ENCODE peak calls at places on chromosomes 4 and X, in four cellular contexts. One of them, this sample, is unnamed.
A peak's percentile ranks its signal among the peaks of the same experiment; 100 is the strongest.

GRCh38 chrX:24946369-24946768 is 69.4 kb downstream of the ARX start:
- DNase-seq in body of pancreas: no peak
- DNase-seq in mesothelial cell of epicardium: no peak
- DNase-seq in AG09319: no peak
- DNase-seq in this sample: no peak

GRCh38 chrX:40175416-40176255 is 77.9 kb upstream of the BCOR start:
- DNase-seq in body of pancreas: peak; percentile 61
- DNase-seq in mesothelial cell of epicardium: no peak
- DNase-seq in AG09319: no peak
- DNase-seq in this sample: peak; percentile 62

GRCh38 chr4:159520074-159520473 is 417.2 kb downstream of the RAPGEF2 start:
- DNase-seq in body of pancreas: no peak
- DNase-seq in mesothelial cell of epicardium: no peak
- DNase-seq in AG09319: no peak
- DNase-seq in this sample: no peak

GRCh38 chr4:105182211-105182610 is 35.5 kb downstream of the TET2 start:
- DNase-seq in body of pancreas: no peak
- DNase-seq in mesothelial cell of epicardium: no peak
- DNase-seq in AG09319: no peak
- DNase-seq in this sample: no peak

GRCh38 chr4:80471701-80472100 is 136.2 kb downstream of the CFAP299 start:
- DNase-seq in body of pancreas: peak; percentile 38
- DNase-seq in mesothelial cell of epicardium: no peak
- DNase-seq in AG09319: no peak
- DNase-seq in this sample: no peak

GRCh38 chr4:174156239-174156826 is 127.1 kb downstream of the FBXO8 start:
- DNase-seq in body of pancreas: no peak
- DNase-seq in mesothelial cell of epicardium: no peak
- DNase-seq in AG09319: peak; percentile 0
- DNase-seq in this sample: no peak

GRCh38 chr4:165439981-165440380 is 61.2 kb downstream of the CPE start:
- DNase-seq in body of pancreas: no peak
- DNase-seq in mesothelial cell of epicardium: no peak
- DNase-seq in AG09319: no peak
- DNase-seq in this sample: no peak

GRCh38 chr4:168437192-168437938 is 42.9 kb downstream of the DDX60L start:
- DNase-seq in body of pancreas: no peak
- DNase-seq in mesothelial cell of epicardium: no peak
- DNase-seq in AG09319: no peak
- DNase-seq in this sample: no peak

GRCh38 chr4:182560358-182560757 is 317.2 kb downstream of the TENM3 start:
- DNase-seq in body of pancreas: no peak
- DNase-seq in mesothelial cell of epicardium: no peak
- DNase-seq in AG09319: no peak
- DNase-seq in this sample: no peak

DNA sequence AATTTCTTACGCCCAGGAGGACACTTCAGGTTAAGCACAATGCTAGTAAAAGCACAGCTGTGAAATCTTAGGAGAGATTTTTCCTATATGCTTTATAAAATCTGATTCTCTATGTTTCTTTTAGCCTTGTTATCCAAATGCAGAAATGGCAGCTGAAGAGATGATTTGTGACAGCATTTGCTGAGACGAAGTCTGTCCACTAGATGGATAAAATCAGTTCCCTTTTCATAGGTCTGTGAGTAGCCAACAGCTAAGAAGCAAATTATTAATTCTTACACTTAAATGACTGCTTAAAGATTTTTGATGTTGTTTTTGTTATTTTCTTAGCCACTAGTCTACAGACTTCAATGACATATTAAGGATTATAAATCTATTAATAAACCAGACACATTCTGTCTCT is 5.3 kb downstream of the GPM6A start:
- DNase-seq in body of pancreas: no peak
- DNase-seq in mesothelial cell of epicardium: no peak
- DNase-seq in AG09319: no peak
- DNase-seq in this sample: no peak
- TF ChIP-seq CTCF in body of pancreas: no peak
- TF ChIP-seq CTCF in mesothelial cell of epicardium: no peak
- TF ChIP-seq CTCF in AG09319: no peak
- TF ChIP-seq CTCF in this sample: no peak

DNA sequence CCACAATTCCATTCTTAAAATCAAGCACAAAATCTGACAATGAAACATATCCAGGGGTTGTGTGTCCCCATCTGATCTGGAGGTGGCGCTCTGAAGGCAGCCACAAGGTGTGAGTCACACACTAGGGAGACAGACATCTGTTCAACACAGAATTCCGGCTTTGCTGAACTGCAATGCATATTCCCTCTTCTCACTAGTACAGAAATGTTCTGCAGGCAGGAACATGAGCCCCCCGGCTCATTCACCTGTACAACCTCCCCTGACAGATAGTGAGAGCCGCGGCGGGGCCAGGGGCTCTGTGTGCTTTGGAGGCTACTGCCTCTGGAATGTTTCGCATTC is 41.9 kb downstream of the WDR1 start:
- DNase-seq in body of pancreas: no peak
- DNase-seq in mesothelial cell of epicardium: no peak
- DNase-seq in AG09319: no peak
- DNase-seq in this sample: no peak
- TF ChIP-seq CTCF in body of pancreas: no peak
- TF ChIP-seq CTCF in mesothelial cell of epicardium: no peak
- TF ChIP-seq CTCF in AG09319: peak; percentile 59
- TF ChIP-seq CTCF in this sample: no peak

GRCh38 chr4:1748465-1748995 is 27.2 kb downstream of the TACC3 start:
- DNase-seq in body of pancreas: peak; percentile 74
- DNase-seq in mesothelial cell of epicardium: peak; percentile 86
- DNase-seq in AG09319: no peak
- DNase-seq in this sample: peak; percentile 70
- TF ChIP-seq CTCF in body of pancreas: peak; percentile 74
- TF ChIP-seq CTCF in mesothelial cell of epicardium: peak; percentile 90
- TF ChIP-seq CTCF in AG09319: peak; percentile 76
- TF ChIP-seq CTCF in this sample: peak; percentile 69

GRCh38 chr4:19304028-19304427 is 947.7 kb upstream of the SLIT2 start:
- DNase-seq in body of pancreas: no peak
- DNase-seq in mesothelial cell of epicardium: no peak
- DNase-seq in AG09319: no peak
- DNase-seq in this sample: no peak

DNA sequence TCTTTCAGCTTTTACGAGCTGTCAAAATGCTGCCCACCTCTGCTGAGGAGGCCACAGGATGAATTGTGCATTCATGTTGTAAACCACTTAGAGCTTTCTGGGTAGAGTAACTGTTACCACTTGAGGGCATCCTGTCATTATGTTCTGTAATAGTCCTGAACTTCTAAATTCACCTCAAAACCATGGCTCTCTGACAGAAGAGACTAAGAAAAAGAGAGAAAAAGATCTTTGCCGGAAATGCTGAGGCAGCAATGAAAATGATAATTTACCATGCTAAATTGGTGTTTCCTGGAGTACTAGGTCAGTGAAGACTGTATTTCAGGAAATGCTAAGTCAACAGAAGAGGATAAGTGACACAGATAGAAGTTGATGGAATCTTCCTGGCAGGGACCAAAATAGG is 942.3 kb upstream of the SLIT2 start:
- DNase-seq in body of pancreas: no peak
- DNase-seq in mesothelial cell of epicardium: no peak
- DNase-seq in AG09319: peak; percentile 47
- DNase-seq in this sample: no peak
- TF ChIP-seq CTCF in body of pancreas: no peak
- TF ChIP-seq CTCF in mesothelial cell of epicardium: no peak
- TF ChIP-seq CTCF in AG09319: peak; percentile 65
- TF ChIP-seq CTCF in this sample: no peak

DNA sequence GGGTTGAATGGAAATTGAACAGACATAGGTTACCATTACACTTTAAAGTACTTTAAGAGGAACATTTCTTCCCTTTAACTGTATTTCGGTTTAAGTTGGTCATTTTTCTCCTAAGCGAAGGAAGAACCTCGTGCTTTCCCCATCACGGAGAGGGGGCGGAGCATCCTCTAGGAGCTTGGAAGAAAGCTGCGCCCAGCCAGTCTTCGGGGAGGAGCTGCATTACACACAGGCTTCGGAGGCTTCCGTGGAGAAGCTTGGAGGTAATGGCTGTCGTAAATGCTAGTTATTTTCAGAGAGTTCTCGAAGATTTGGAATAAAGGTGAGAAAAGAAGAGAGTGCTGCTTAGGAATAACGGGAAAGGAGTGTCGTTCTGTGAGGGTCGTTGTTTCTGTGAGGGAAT is at the start of gene PWWP3B:
- DNase-seq in body of pancreas: peak; percentile 73
- DNase-seq in mesothelial cell of epicardium: no peak
- DNase-seq in AG09319: no peak
- DNase-seq in this sample: no peak
- TF ChIP-seq CTCF in body of pancreas: no peak
- TF ChIP-seq CTCF in mesothelial cell of epicardium: no peak
- TF ChIP-seq CTCF in AG09319: no peak
- TF ChIP-seq CTCF in this sample: no peak

GRCh38 chrX:149371984-149372383 is 133.1 kb downstream of the IDS start:
- DNase-seq in body of pancreas: no peak
- DNase-seq in mesothelial cell of epicardium: no peak
- DNase-seq in AG09319: no peak
- DNase-seq in this sample: no peak
- TF ChIP-seq CTCF in body of pancreas: no peak
- TF ChIP-seq CTCF in mesothelial cell of epicardium: no peak
- TF ChIP-seq CTCF in AG09319: no peak
- TF ChIP-seq CTCF in this sample: no peak

This sample was measured in natural killer cell.